ENCODE peak calls at places on chromosomes 6 and 20, in four cellular contexts. One of them, this sample, is unnamed.

GRCh38 chr6:33746036-33746600 is 587 bp downstream of the IP6K3 start:
- DNase-seq in NCI-H1436: no peak
- DNase-seq in cardiac muscle cell: peak; percentile 65
- DNase-seq in left ventricle myocardium inferior: peak; percentile 86
- DNase-seq in this sample: peak; percentile 51

GRCh38 chr6:86256615-86257187 is 614.0 kb upstream of the SYNCRIP start:
- DNase-seq in NCI-H1436: no peak
- DNase-seq in cardiac muscle cell: no peak
- DNase-seq in left ventricle myocardium inferior: no peak
- DNase-seq in this sample: no peak

GRCh38 chr6:121879149-121879548 is 443.7 kb downstream of the GJA1 start:
- DNase-seq in NCI-H1436: no peak
- DNase-seq in cardiac muscle cell: peak; percentile 68
- DNase-seq in left ventricle myocardium inferior: no peak
- DNase-seq in this sample: no peak

GRCh38 chr6:35427851-35428321 is 24.3 kb upstream of the FANCE start:
- DNase-seq in NCI-H1436: no peak
- DNase-seq in cardiac muscle cell: peak; percentile 31
- DNase-seq in left ventricle myocardium inferior: no peak
- DNase-seq in this sample: no peak

GRCh38 chr6:31791324-31792089 is 4.0 kb downstream of the VARS1 start:
- DNase-seq in NCI-H1436: peak; percentile 23
- DNase-seq in cardiac muscle cell: peak; percentile 64
- DNase-seq in left ventricle myocardium inferior: no peak
- DNase-seq in this sample: peak; percentile 57

GRCh38 chr20:57507477-57507876 is 17.5 kb downstream of the CTCFL start:
- DNase-seq in NCI-H1436: no peak
- DNase-seq in cardiac muscle cell: peak; percentile 16
- DNase-seq in left ventricle myocardium inferior: no peak
- DNase-seq in this sample: no peak

GRCh38 chr6:35283361-35283760 is 14.3 kb upstream of the DEF6 start:
- DNase-seq in NCI-H1436: no peak
- DNase-seq in cardiac muscle cell: no peak
- DNase-seq in left ventricle myocardium inferior: no peak
- DNase-seq in this sample: no peak

GRCh38 chr6:154367333-154367732 is 10.7 kb upstream of the IPCEF1 start:
- DNase-seq in NCI-H1436: no peak
- DNase-seq in cardiac muscle cell: no peak
- DNase-seq in left ventricle myocardium inferior: no peak
- DNase-seq in this sample: no peak

GRCh38 chr20:25544760-25545159 is 40.6 kb downstream of the NINL start:
- DNase-seq in NCI-H1436: no peak
- DNase-seq in cardiac muscle cell: no peak
- DNase-seq in left ventricle myocardium inferior: no peak
- DNase-seq in this sample: no peak

GRCh38 chr6:4967301-4968030 is 36.4 kb downstream of the RPP40 start:
- DNase-seq in NCI-H1436: no peak
- DNase-seq in cardiac muscle cell: peak; percentile 49
- DNase-seq in left ventricle myocardium inferior: no peak
- DNase-seq in this sample: no peak

GRCh38 chr6:70590387-70590786 is 23.7 kb downstream of the SDHAF4 start:
- DNase-seq in NCI-H1436: no peak
- DNase-seq in cardiac muscle cell: peak; percentile 38
- DNase-seq in left ventricle myocardium inferior: no peak
- DNase-seq in this sample: no peak

GRCh38 chr6:56370127-56370540 is 122.8 kb upstream of the COL21A1 start:
- DNase-seq in NCI-H1436: no peak
- DNase-seq in cardiac muscle cell: peak; percentile 55
- DNase-seq in left ventricle myocardium inferior: peak; percentile 39
- DNase-seq in this sample: no peak

GRCh38 chr20:60345106-60345505 is 386.9 kb downstream of the CDH26 start:
- DNase-seq in NCI-H1436: no peak
- DNase-seq in cardiac muscle cell: no peak
- DNase-seq in left ventricle myocardium inferior: no peak
- DNase-seq in this sample: no peak

GRCh38 chr6:111478064-111478476 is 4.9 kb downstream of the REV3L start:
- DNase-seq in NCI-H1436: no peak
- DNase-seq in cardiac muscle cell: peak; percentile 42
- DNase-seq in left ventricle myocardium inferior: no peak
- DNase-seq in this sample: no peak

GRCh38 chr6:165110871-165111270 is 198.5 kb downstream of the C6orf118 start:
- DNase-seq in NCI-H1436: no peak
- DNase-seq in cardiac muscle cell: no peak
- DNase-seq in left ventricle myocardium inferior: no peak
- DNase-seq in this sample: no peak